ENCODE peak calls at places on chromosomes 11 and 22, in eight cellular contexts. J, T, C, V, D, Z, E and W are unnamed samples. For H3K36me3, the result is how much of the 10 kb centered on the place peaks cover.

GRCh38 chr11:128733440-128734115 is 39.7 kb downstream of the FLI1 start:
- DNase-seq in E (no peak), D (peak), C (no peak), T (no peak), V (no peak), J (no peak), Z (peak), W (no peak)

GRCh38 chr11:46248270-46249102 is 29.0 kb upstream of the CREB3L1 start:
- DNase-seq in E (no peak), T (no peak), V (no peak), Z (peak), J (peak), D (no peak), C (no peak), W (peak)

GRCh38 chr22:35688913-35689675 is 28.6 kb upstream of the APOL5 start:
- DNase-seq in J (no peak), T (no peak), Z (peak), C (no peak), E (no peak), D (no peak), V (no peak), W (no peak)

GRCh38 chr11:44566952-44567875 is 1.8 kb downstream of the CD82 start:
- DNase-seq in Z (no peak), J (no peak), E (no peak), V (no peak), C (no peak), T (no peak), D (no peak), W (no peak)

GRCh38 chr22:48357196-48357595 is 1470.5 kb downstream of the BRD1 start:
- DNase-seq in J (no peak), C (no peak), V (no peak), E (no peak), Z (no peak), D (no peak), T (no peak), W (no peak)

GRCh38 chr11:2132874-2133480 is 6.2 kb downstream of the IGF2 start:
- DNase-seq in D (no peak), J (no peak), V (peak), C (no peak), Z (no peak), E (no peak), T (no peak), W (no peak)

GRCh38 chr11:31768744-31769143 is 42.4 kb downstream of the PAX6 start:
- DNase-seq in E (no peak), V (no peak), J (no peak), C (no peak), Z (no peak), D (no peak), T (no peak), W (no peak)

GRCh38 chr11:103798456-103798855 is 238.0 kb upstream of the DDI1 start:
- DNase-seq in V (no peak), E (no peak), J (no peak), T (no peak), Z (peak), D (no peak), C (no peak), W (no peak)

GRCh38 chr22:34592341-34592740 is 473.6 kb upstream of the ISX start:
- DNase-seq in C (no peak), J (no peak), V (no peak), Z (no peak), D (no peak), E (no peak), T (no peak), W (no peak)

GRCh38 chr22:47200273-47201051 is 438.0 kb downstream of the TBC1D22A start:
- DNase-seq in V (no peak), J (no peak), C (no peak), T (peak), Z (no peak), E (peak), D (no peak), W (peak)

DNA sequence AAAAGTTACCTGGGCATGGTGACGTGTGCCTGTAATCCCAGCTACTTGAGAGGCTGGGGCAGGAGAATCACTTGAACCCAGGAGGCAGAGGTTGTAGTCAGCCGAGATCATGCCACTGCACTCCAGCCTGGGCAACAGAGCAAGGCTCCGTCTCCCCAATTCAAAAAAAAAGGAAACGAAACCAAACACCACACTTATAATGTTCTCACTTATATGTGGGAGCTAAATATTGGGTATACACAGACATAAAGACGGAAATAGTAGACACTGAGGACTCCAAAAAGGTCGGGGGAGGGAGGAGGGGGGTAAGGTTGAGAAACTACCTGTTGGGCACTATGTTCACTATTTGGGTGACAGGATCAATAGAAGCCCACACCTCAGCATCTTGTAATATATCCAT is 94.3 kb downstream of the GAB2 start:
- DNase-seq in D (no peak), Z (no peak), E (no peak), T (no peak), V (no peak), C (no peak), J (no peak), W (no peak)
- H3K27ac ChIP-seq in D (no peak), Z (no peak), E (no peak), T (no peak), V (no peak), C (no peak), J (no peak), W (no peak)

GRCh38 chr11:114059278-114059983 is at the start of gene ZBTB16:
- DNase-seq in J (no peak), T (peak), V (peak), E (peak), Z (no peak), C (peak), D (peak), W (peak)
- TF ChIP-seq POLR2A in J (no peak), T (peak), V (peak), E (peak), Z (no peak), C (peak), D (no peak), W (peak)

GRCh38 chr11:60170566-60170965 is 12.3 kb downstream of the MS4A6A start:
- DNase-seq in D (no peak), T (no peak), V (no peak), Z (no peak), C (no peak), J (no peak), E (no peak), W (no peak)
- H3K36me3 ChIP-seq in D (under half), T (under half), V (under half), Z (under half), C (under half), J (under half), E (under half), W (under half)

DNA sequence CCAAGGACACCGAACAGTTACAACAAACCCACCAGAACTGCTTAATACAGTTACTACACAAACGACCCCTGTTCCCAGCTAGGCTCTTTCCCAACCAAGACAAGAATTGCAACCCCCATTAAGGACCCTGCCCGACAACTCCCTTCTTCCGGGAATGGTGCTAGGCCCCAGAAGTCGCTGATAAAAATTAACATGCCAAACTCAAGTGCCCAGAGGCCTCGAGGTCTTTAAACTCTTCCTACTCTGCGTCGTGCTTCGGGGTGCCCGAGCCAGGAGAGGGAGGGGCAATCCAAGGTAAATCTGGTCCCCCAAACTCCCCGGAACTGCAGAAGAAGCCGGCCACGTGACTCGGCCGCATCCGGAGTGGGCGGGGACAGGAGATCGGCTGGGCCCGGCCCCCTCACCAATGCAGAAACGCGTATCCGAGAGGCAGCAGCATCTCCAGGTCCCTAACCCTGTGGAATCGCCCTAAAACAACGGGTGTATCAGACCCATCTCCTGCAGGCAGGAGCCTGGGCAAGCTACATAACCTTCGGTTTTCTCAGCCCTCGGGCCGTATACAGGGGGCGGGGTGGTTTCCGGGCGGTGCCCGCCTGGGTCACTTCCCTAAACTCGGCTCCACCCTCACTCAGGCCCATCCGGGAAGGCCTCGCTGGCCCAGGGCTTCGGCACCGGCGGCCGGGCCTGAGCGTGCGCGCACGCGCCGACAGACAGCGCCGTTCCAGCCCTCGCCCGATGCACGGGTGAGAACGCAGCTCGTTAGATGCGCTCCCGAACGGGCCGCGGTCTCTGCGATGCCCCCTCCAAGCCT is 1.1 kb downstream of the CFL1 start:
- DNase-seq in J (no peak), Z (peak), T (peak), E (peak), D (no peak), V (peak), C (peak), W (peak)
- H3K27ac ChIP-seq in J (peak), Z (peak), T (peak), E (peak), D (peak), V (peak), C (peak), W (peak)

DNA sequence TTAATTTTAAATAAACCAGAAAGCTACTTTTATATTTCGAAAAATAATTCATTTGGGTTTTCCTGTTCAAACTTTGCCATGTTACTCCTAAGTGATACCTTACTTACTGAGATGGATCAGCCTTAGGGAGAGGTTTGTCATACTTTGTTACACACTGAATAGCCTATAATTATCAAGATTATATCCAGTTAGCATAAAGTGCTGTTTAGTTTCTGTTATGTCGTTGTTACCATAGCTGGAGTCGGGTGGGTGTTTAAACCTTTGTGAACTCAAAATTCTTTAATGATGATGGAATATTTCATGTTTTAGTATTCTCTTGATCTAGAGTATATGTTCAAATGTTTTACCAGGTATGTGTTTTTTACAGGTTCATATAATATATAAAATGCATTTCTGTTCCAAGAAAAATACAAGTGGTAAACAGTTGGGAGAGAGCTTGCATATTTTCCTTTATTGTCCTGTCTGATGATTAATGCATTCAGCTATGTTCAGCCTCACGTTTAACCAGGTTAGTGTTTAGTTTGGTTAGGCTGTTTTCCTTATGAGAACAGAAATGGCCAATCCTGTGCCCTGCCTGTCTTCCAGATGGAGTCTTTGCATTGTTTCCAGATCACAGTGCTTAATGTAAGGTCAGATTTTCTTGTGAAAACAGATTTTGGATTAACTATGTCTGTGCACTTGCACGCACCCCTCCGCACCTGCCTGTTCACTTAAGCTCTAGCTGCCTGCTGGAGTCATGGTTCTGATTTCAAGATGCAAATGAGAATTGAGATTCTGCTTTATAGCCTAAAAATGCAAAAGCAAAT is 105.6 kb downstream of the ATXN10 start:
- DNase-seq in D (no peak), T (no peak), Z (peak), E (no peak), V (no peak), J (no peak), C (no peak), W (no peak)
- TF ChIP-seq POLR2A in D (no peak), T (no peak), Z (no peak), E (no peak), V (no peak), J (no peak), C (no peak), W (no peak)

GRCh38 chr22:20565761-20566160 is 58.4 kb downstream of the MED15 start:
- DNase-seq in T (no peak), C (no peak), D (no peak), Z (no peak), J (no peak), E (no peak), V (no peak), W (no peak)

GRCh38 chr22:20568502-20569058 is 61.2 kb downstream of the MED15 start:
- DNase-seq in T (no peak), Z (no peak), D (no peak), E (no peak), J (no peak), V (no peak), C (no peak), W (no peak)

GRCh38 chr22:20566420-20567260 is 59.2 kb downstream of the MED15 start:
- DNase-seq in D (no peak), J (no peak), V (no peak), Z (peak), C (no peak), T (peak), E (no peak), W (no peak)

GRCh38 chr22:20567993-20568417 is 60.6 kb downstream of the MED15 start:
- DNase-seq in J (peak), E (no peak), Z (peak), V (no peak), T (no peak), C (no peak), D (no peak), W (peak)

DNA sequence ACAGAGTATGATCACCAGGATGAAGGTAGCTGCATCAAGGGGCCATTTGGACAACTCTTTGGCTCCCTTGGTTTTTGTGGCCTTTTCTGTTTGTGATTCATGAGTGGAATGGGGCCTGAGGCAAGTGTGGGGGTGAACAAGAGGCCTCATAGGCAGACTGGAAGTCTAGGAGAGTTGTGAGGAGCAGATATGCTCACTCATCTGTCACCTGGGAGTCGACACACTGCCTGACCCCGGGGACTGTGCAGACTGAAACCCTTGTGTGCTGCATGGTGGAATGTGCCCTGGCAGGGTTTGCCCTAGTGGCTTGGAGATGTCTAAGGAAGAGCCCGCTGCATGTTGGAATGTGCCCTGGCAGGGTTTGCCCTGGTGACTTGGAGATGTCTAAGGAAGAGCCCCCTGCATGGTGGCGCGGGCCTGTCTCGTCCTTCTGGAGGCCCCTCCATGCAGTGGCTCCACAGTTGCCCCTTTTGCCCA is 60.0 kb downstream of the MED15 start:
- DNase-seq in C (no peak), V (no peak), E (no peak), Z (peak), J (no peak), D (no peak), T (no peak), W (no peak)
- H3K36me3 ChIP-seq in C (under half), V (half or more), E (under half), Z (half or more), J (under half), D (under half), T (under half), W (under half)

GRCh38 chr22:37565830-37566229 is 5.5 kb downstream of the CDC42EP1 start:
- DNase-seq in V (no peak), E (no peak), J (no peak), D (no peak), C (no peak), T (no peak), Z (no peak), W (no peak)
- H3K27ac ChIP-seq in V (peak), E (peak), J (peak), D (no peak), C (peak), T (peak), Z (no peak), W (no peak)

GRCh38 chr22:16819249-16819648 is 6.0 kb downstream of the XKR3 start:
- DNase-seq in Z (no peak), E (no peak), J (no peak), V (no peak), C (no peak), D (no peak), T (no peak), W (no peak)
- TF ChIP-seq POLR2A in Z (no peak), E (no peak), J (no peak), V (no peak), C (no peak), D (no peak), T (no peak), W (no peak)

DNA sequence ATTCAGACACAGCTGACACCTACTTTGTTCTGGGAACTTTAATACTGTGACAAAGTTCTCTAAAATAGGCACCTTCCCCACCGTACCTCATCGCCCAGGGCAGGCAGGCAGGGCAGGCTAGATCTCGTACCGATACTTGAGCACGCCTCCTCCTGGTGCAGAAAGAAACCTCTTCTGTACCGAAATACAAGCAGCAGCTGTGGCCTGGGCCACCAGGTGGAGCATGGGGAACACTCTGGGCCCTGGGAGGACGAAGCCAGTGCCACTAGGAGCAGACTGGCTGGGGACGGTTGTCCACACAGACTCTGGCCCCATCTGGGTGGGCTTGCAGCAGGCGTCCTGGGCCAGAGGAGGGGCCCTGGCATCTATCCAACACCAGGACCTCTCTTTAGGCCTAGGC is 12.8 kb downstream of the PMM1 start:
- DNase-seq in E (no peak), J (peak), Z (peak), C (peak), T (peak), D (no peak), V (peak), W (peak)
- H3K36me3 ChIP-seq in E (under half), J (under half), Z (half or more), C (under half), T (under half), D (under half), V (under half), W (under half)